ENCODE peak calls at places on chromosomes 4 and X, in ten cellular contexts. J, S, A, V, I, Y, O, M, B and Z are unnamed samples.

GRCh38 chr4:124276461-124276860 is 436.1 kb downstream of the ANKRD50 start:
- DNase-seq in J (no peak), S (peak; percentile 24), A (no peak), V (peak; percentile 61), I (no peak), Y (peak; percentile 25), O (peak; percentile 8), M (no peak), B (peak; percentile 26), Z (no peak)

GRCh38 chrX:41824551-41824950 is 98.8 kb downstream of the CASK start:
- DNase-seq in J (peak; percentile 35), S (peak; percentile 71), A (no peak), V (peak; percentile 20), I (peak; percentile 12), Y (peak; percentile 56), O (peak; percentile 65), M (peak; percentile 51), B (peak; percentile 4), Z (no peak)

GRCh38 chr4:94349193-94349592 is 6.6 kb upstream of the HPGDS start:
- DNase-seq in J (peak; percentile 15), S (peak; percentile 27), A (no peak), V (no peak), I (no peak), Y (peak; percentile 35), O (peak; percentile 49), M (no peak), B (no peak), Z (no peak)

GRCh38 chr4:102586002-102586643 is 85.0 kb downstream of the NFKB1 start:
- DNase-seq in J (no peak), S (no peak), A (no peak), V (no peak), I (no peak), Y (no peak), O (no peak), M (no peak), B (peak; percentile 21), Z (no peak)

GRCh38 chr4:67988986-67989385 is 25.7 kb upstream of the TMPRSS11A start:
- DNase-seq in J (no peak), S (no peak), A (no peak), V (no peak), I (no peak), Y (peak; percentile 92), O (peak; percentile 61), M (no peak), B (peak; percentile 20), Z (no peak)

GRCh38 chr4:7513731-7514130 is 79.0 kb upstream of the PSAPL1 start:
- DNase-seq in J (peak; percentile 5), S (peak; percentile 39), A (no peak), V (peak; percentile 81), I (peak; percentile 56), Y (peak; percentile 80), O (peak; percentile 7), M (no peak), B (no peak), Z (no peak)

GRCh38 chrX:111857534-111857933 is 18.4 kb upstream of the TRPC5OS start:
- DNase-seq in J (no peak), S (no peak), A (no peak), V (no peak), I (no peak), Y (no peak), O (no peak), M (no peak), B (no peak), Z (no peak)

GRCh38 chr4:140952709-140953108 is 180.6 kb downstream of the RNF150 start:
- DNase-seq in J (peak; percentile 59), S (peak; percentile 71), A (no peak), V (peak; percentile 41), I (no peak), Y (peak; percentile 70), O (peak; percentile 67), M (no peak), B (peak; percentile 20), Z (no peak)

GRCh38 chr4:138910914-138911336 is 104.7 kb upstream of the NOCT start:
- DNase-seq in J (peak; percentile 90), S (peak; percentile 86), A (peak; percentile 69), V (peak; percentile 83), I (peak; percentile 88), Y (peak; percentile 79), O (peak; percentile 93), M (no peak), B (peak; percentile 87), Z (peak; percentile 92)

GRCh38 chr4:125789018-125789417 is 474.3 kb downstream of the FAT4 start:
- DNase-seq in J (peak; percentile 40), S (peak; percentile 22), A (peak; percentile 13), V (no peak), I (no peak), Y (peak; percentile 2), O (no peak), M (no peak), B (no peak), Z (no peak)

GRCh38 chr4:140057693-140058092 is 96.3 kb downstream of the MAML3 start:
- DNase-seq in J (no peak), S (no peak), A (no peak), V (no peak), I (no peak), Y (no peak), O (no peak), M (no peak), B (no peak), Z (no peak)

DNA sequence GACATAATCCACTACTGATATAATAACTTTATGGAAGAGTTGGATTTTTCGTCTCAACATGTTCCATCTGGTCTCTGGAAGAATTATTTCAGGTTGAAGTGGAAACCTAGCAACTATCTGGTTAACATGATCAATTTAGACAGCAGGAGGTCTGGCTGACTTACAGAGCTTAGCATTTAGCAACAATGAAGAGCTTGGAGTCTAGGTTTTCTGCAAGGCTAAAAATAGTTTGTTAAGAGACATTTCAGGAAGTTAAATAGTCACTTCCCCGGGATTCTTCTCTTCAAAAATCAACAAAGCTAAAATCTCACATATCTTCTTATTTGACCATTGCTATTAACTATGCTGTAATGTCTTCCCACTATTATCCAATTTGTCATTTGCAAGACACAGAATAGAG is 418.6 kb upstream of the DIPK2B start:
- DNase-seq in J (no peak), S (peak; percentile 28), A (no peak), V (no peak), I (no peak), Y (peak; percentile 71), O (peak; percentile 39), M (no peak), B (peak; percentile 17), Z (peak; percentile 31)
- H3K4me2 ChIP-seq in J (no peak overlapping the region), S (no peak overlapping the region), A (peak overlapping the region; percentile 26), V (no peak overlapping the region), I (no peak overlapping the region), Y (peak overlapping the region; percentile 10), O (no peak overlapping the region), M (no peak overlapping the region), B (no peak overlapping the region), Z (no peak overlapping the region)

DNA sequence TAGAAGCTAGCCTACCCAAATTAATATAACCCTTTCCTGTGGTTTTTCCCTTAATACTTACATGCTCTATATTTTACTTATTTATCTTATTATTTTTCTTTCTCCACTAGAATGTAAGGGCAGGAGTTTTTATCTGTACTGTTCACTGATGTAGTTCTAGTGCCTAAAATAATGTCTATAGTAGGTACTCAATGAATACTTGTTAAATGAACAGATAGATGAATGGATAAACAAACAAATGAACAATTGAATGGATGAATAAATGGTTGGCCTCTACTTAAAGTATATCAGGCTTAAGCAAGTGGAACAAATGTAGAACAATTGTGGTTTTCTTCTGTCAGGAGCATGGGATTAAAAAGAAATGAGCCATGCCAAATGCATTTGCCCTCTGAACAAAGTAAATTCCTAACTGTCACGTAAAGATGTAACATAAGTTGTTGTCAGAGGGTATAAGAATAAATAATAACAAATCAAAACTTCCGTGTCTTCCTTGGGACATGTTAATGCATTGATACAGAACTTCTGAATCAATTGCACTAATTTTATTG is 54.1 kb downstream of the SYTL5 start:
- DNase-seq in J (no peak), S (no peak), A (no peak), V (peak; percentile 63), I (no peak), Y (peak; percentile 70), O (no peak), M (no peak), B (no peak), Z (no peak)
- H3K4me2 ChIP-seq in J (no peak overlapping the region), S (no peak overlapping the region), A (no peak overlapping the region), V (peak overlapping the region; percentile 41), I (no peak overlapping the region), Y (no peak overlapping the region), O (no peak overlapping the region), M (peak overlapping the region; percentile 48), B (no peak overlapping the region), Z (no peak overlapping the region)

GRCh38 chr4:72077346-72077745 is 45.5 kb downstream of the NPFFR2 start:
- DNase-seq in J (no peak), S (no peak), A (no peak), V (no peak), I (no peak), Y (peak; percentile 53), O (no peak), M (no peak), B (no peak), Z (no peak)

DNA sequence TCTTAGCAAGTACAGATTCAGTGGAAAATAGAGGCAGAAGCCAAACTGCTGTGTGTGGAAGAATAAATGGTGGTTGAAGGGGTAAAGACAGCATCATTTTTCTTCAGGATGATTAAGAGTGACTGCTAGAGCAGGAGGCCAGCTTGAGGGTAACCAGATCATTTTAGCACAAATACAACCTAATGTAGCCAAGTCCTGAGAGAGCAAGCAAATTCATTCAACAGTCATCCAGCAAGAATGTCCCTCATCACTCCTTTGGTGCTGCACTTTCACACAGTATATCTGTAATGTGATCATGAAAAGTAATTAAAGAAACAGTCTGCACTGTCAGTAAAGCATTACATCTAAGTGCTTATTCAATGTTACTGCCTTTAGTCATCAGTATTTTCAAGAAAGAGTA is 44.8 kb downstream of the NPFFR2 start:
- DNase-seq in J (no peak), S (no peak), A (no peak), V (peak; percentile 67), I (no peak), Y (peak; percentile 99), O (peak; percentile 1), M (no peak), B (peak; percentile 21), Z (no peak)
- H3K4me2 ChIP-seq in J (no peak overlapping the region), S (no peak overlapping the region), A (no peak overlapping the region), V (no peak overlapping the region), I (no peak overlapping the region), Y (no peak overlapping the region), O (no peak overlapping the region), M (no peak overlapping the region), B (no peak overlapping the region), Z (no peak overlapping the region)

GRCh38 chr4:54840430-54840829 is 182.7 kb downstream of the KIT start:
- DNase-seq in J (no peak), S (no peak), A (no peak), V (no peak), I (no peak), Y (no peak), O (peak; percentile 12), M (no peak), B (no peak), Z (no peak)

GRCh38 chr4:54842226-54843055 is 184.7 kb downstream of the KIT start:
- DNase-seq in J (no peak), S (no peak), A (no peak), V (no peak), I (no peak), Y (no peak), O (no peak), M (no peak), B (no peak), Z (no peak)

GRCh38 chr4:54843946-54844345 is 186.2 kb downstream of the KIT start:
- DNase-seq in J (no peak), S (no peak), A (no peak), V (no peak), I (no peak), Y (no peak), O (no peak), M (no peak), B (no peak), Z (no peak)

GRCh38 chr4:54843106-54843505 is 185.3 kb downstream of the KIT start:
- DNase-seq in J (no peak), S (no peak), A (no peak), V (no peak), I (no peak), Y (no peak), O (no peak), M (no peak), B (no peak), Z (no peak)

GRCh38 chr4:54840992-54841768 is 183.4 kb downstream of the KIT start:
- DNase-seq in J (peak; percentile 12), S (peak; percentile 2), A (no peak), V (peak; percentile 24), I (peak; percentile 44), Y (no peak), O (peak; percentile 57), M (no peak), B (no peak), Z (peak; percentile 18)
- H3K4me2 ChIP-seq in J (no peak overlapping the region), S (no peak overlapping the region), A (no peak overlapping the region), V (no peak overlapping the region), I (no peak overlapping the region), Y (no peak overlapping the region), O (no peak overlapping the region), M (no peak overlapping the region), B (no peak overlapping the region), Z (no peak overlapping the region)